ENCODE peak calls at places on chromosomes 16 and 17, in eight cellular contexts. N is fibroblast of mammary gland; M is PC-9; L is cardiac muscle cell; Q is CD8-positive, alpha-beta T cell; K is neural progenitor cell; Y is choroid plexus epithelial cell; X is HFFc6. W is an unnamed sample.

GRCh38 chr17:909642-910323 is 69.8 kb downstream of the NXN start:
- DNase-seq in N (peak), M (no peak), L (no peak), Q (no peak), K (no peak), Y (peak), X (peak), W (no peak)

GRCh38 chr16:59192551-59193199 is 458.6 kb upstream of the GOT2 start:
- DNase-seq in N (peak), M (no peak), L (peak), Q (peak), K (peak), Y (peak), X (peak), W (peak)

GRCh38 chr16:30000768-30001631 is 5.0 kb downstream of the INO80E start:
- DNase-seq in N (no peak), M (no peak), L (no peak), Q (no peak), K (no peak), Y (no peak), X (no peak), W (no peak)

GRCh38 chr16:705748-706188 is at the start of gene FBXL16:
- DNase-seq in N (no peak), M (no peak), L (no peak), Q (no peak), K (peak), Y (no peak), X (no peak), W (peak)

GRCh38 chr16:67562918-67563707 is 787 bp downstream of the CTCF start:
- DNase-seq in N (no peak), M (no peak), L (peak), Q (peak), K (peak), Y (peak), X (peak), W (peak)

GRCh38 chr16:81645303-81645702 is 133.8 kb upstream of the PLCG2 start:
- DNase-seq in N (peak), M (no peak), L (peak), Q (no peak), K (peak), Y (peak), X (peak), W (no peak)

GRCh38 chr16:67301080-67301757 is 21.9 kb downstream of the PLEKHG4 start:
- DNase-seq in N (no peak), M (no peak), L (no peak), Q (no peak), K (no peak), Y (no peak), X (no peak), W (no peak)

GRCh38 chr17:21039839-21040575 is 2.8 kb downstream of the USP22 start:
- DNase-seq in N (peak), M (peak), L (peak), Q (peak), K (peak), Y (peak), X (peak), W (no peak)

GRCh38 chr17:60577147-60577925 is 22.7 kb upstream of the PPM1D start:
- DNase-seq in N (peak), M (no peak), L (no peak), Q (no peak), K (no peak), Y (peak), X (peak), W (no peak)

GRCh38 chr17:6554871-6555330 is 1.5 kb downstream of the PITPNM3 start:
- DNase-seq in N (no peak), M (no peak), L (no peak), Q (no peak), K (peak), Y (no peak), X (no peak), W (no peak)

GRCh38 chr16:58658796-58659211 is 25.8 kb downstream of the SLC38A7 start:
- DNase-seq in N (peak), M (no peak), L (no peak), Q (no peak), K (no peak), Y (peak), X (peak), W (no peak)

GRCh38 chr17:75970626-75971025 is 8.3 kb downstream of the ACOX1 start:
- DNase-seq in N (no peak), M (no peak), L (no peak), Q (no peak), K (no peak), Y (no peak), X (no peak), W (no peak)

GRCh38 chr17:35447494-35447893 is 1.1 kb downstream of the SLFN13 start:
- DNase-seq in N (no peak), M (no peak), L (no peak), Q (no peak), K (peak), Y (no peak), X (no peak), W (no peak)

GRCh38 chr16:81136331-81137011 is 40.3 kb upstream of the GCSH start:
- DNase-seq in N (no peak), M (no peak), L (no peak), Q (no peak), K (no peak), Y (no peak), X (no peak), W (no peak)

GRCh38 chr17:64732336-64733006 is 70.4 kb upstream of the SMURF2 start:
- DNase-seq in N (peak), M (no peak), L (no peak), Q (no peak), K (no peak), Y (peak), X (peak), W (no peak)
- TF ChIP-seq CTCF in N (no peak), M (no peak), L (no peak), Q (no peak), K (no peak), Y (no peak), X (peak), W (no peak)

GRCh38 chr16:54931757-54932660 is 1.3 kb downstream of the IRX5 start:
- DNase-seq in N (no peak), M (no peak), L (peak), Q (no peak), K (peak), Y (no peak), X (no peak), W (peak)

GRCh38 chr16:54930034-54930938 is at the start of gene IRX5:
- DNase-seq in N (peak), M (peak), L (peak), Q (no peak), K (peak), Y (peak), X (peak), W (peak)

GRCh38 chr16:54929090-54930033 is 1.3 kb upstream of the IRX5 start:
- DNase-seq in N (peak), M (peak), L (peak), Q (peak), K (peak), Y (peak), X (peak), W (peak)

GRCh38 chr16:54932737-54933254 is 2.1 kb downstream of the IRX5 start:
- DNase-seq in N (no peak), M (no peak), L (peak), Q (no peak), K (peak), Y (no peak), X (no peak), W (peak)

GRCh38 chr16:54931041-54931756 is 534 bp downstream of the IRX5 start:
- DNase-seq in N (peak), M (no peak), L (peak), Q (no peak), K (peak), Y (peak), X (peak), W (peak)
- TF ChIP-seq CTCF in N (no peak), M (no peak), L (no peak), Q (no peak), K (no peak), Y (no peak), X (no peak), W (no peak)

GRCh38 chr16:79997257-79997656 is 396.7 kb upstream of the MAF start:
- DNase-seq in N (peak), M (no peak), L (peak), Q (no peak), K (peak), Y (peak), X (peak), W (no peak)
- TF ChIP-seq CTCF in N (peak), M (peak), L (peak), Q (no peak), K (peak), Y (peak), X (peak), W (peak)

DNA sequence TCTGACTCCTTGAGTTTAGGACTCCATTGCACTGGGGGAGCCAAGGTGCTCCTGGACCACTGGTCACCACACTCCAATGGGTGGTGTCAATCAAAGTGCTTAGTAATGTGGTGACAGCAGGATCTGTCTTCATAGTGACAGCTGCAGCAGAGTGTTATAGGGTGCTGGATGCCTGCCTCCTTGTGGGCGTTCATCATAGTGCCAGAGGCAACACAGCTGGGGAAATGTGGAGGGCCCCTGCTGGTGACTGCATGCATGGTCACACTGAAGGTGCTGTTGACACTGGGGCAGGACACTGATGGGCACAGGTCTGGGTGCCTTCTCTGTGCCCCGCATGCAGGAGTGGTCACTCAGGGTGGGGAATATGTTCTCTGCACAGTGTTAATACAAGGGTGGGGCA is 177.5 kb upstream of the CDH8 start:
- DNase-seq in N (no peak), M (no peak), L (no peak), Q (no peak), K (peak), Y (no peak), X (no peak), W (no peak)
- TF ChIP-seq CTCF in N (no peak), M (no peak), L (no peak), Q (no peak), K (peak), Y (no peak), X (no peak), W (no peak)

GRCh38 chr16:13426279-13426678 is 493.7 kb upstream of the ERCC4 start:
- DNase-seq in N (no peak), M (no peak), L (no peak), Q (no peak), K (peak), Y (no peak), X (no peak), W (no peak)
- TF ChIP-seq CTCF in N (no peak), M (no peak), L (no peak), Q (no peak), K (peak), Y (no peak), X (no peak), W (no peak)

GRCh38 chr17:43515641-43516040 is 30.5 kb downstream of the ETV4 start:
- DNase-seq in N (no peak), M (no peak), L (no peak), Q (no peak), K (no peak), Y (no peak), X (no peak), W (no peak)

GRCh38 chr17:43517615-43518386 is 28.3 kb downstream of the ETV4 start:
- DNase-seq in N (peak), M (no peak), L (no peak), Q (no peak), K (no peak), Y (peak), X (peak), W (no peak)

GRCh38 chr17:43521389-43521788 is 24.8 kb downstream of the ETV4 start:
- DNase-seq in N (no peak), M (no peak), L (no peak), Q (no peak), K (no peak), Y (no peak), X (no peak), W (no peak)

DNA sequence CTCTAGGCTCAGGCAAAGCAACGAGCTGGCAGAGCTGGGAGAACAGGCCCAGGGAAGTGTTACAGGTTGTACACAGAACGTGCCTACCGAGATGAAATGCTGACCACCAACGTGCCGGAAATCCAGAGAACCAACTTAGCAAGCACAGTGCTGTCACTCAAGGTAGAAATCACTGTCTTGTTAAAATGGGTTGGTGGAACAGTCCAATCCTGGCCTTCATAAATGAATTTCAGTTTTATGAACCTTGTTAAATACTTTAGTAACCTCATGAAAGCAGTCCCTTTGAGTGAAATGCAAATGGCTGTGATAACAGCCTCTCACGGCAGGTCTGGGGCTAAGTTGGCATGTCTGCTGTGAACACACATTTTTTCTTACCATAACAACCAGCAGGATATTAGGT is 29.0 kb downstream of the ETV4 start:
- DNase-seq in N (no peak), M (no peak), L (no peak), Q (no peak), K (no peak), Y (peak), X (no peak), W (no peak)
- TF ChIP-seq CTCF in N (no peak), M (no peak), L (no peak), Q (no peak), K (no peak), Y (no peak), X (no peak), W (no peak)

GRCh38 chr16:28057949-28058348 is 5.6 kb downstream of the GSG1L start:
- DNase-seq in N (no peak), M (no peak), L (no peak), Q (no peak), K (no peak), Y (no peak), X (no peak), W (no peak)
- TF ChIP-seq CTCF in N (no peak), M (no peak), L (no peak), Q (no peak), K (no peak), Y (no peak), X (no peak), W (no peak)

DNA sequence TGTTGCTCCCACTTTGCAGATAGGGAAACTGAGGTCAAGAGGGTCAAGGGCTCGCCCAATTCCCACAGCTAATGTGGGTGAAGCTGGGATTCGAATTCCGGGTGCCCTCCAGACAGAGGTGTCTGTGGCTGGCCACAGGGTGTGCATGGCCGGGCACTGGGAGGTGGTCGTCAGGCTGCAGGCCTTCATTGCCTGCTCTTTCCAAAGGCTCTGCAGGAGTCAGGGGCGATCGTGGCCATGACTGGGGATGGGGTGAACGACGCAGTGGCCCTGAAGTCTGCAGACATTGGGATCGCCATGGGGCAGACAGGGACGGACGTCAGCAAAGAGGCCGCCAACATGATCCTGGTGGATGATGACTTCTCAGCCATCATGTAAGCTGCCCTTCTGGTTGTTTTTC is 49.8 kb downstream of the MEAK7 start:
- DNase-seq in N (no peak), M (no peak), L (no peak), Q (no peak), K (no peak), Y (no peak), X (no peak), W (no peak)
- TF ChIP-seq CTCF in N (no peak), M (no peak), L (no peak), Q (no peak), K (no peak), Y (no peak), X (no peak), W (no peak)